ENCODE peak calls at places on chromosome 13, in seven cellular contexts. One of them, this sample, is unnamed.

GRCh38 chr13:31242342-31242741 is 42.6 kb downstream of the B3GLCT start:
- DNase-seq in islet precursor cell: no peak
- DNase-seq in DMS153: no peak
- DNase-seq in cardiac fibroblast: peak; percentile 13
- DNase-seq in uterus: no peak
- DNase-seq in activated CD4-positive, alpha-beta T cell treated with anti-CD3 and anti-CD28 coated beads for 24 hours: no peak
- DNase-seq in AG08395: peak; percentile 32
- DNase-seq in this sample: no peak

GRCh38 chr13:111962431-111962891 is 104.5 kb upstream of the SOX1 start:
- DNase-seq in AG08395: no peak
- DNase-seq in islet precursor cell: no peak
- DNase-seq in uterus: no peak
- DNase-seq in DMS153: no peak
- DNase-seq in activated CD4-positive, alpha-beta T cell treated with anti-CD3 and anti-CD28 coated beads for 24 hours: no peak
- DNase-seq in cardiac fibroblast: no peak
- DNase-seq in this sample: no peak

GRCh38 chr13:26280295-26280694 is 26.4 kb downstream of the CDK8 start:
- DNase-seq in uterus: no peak
- DNase-seq in DMS153: no peak
- DNase-seq in AG08395: peak; percentile 79
- DNase-seq in activated CD4-positive, alpha-beta T cell treated with anti-CD3 and anti-CD28 coated beads for 24 hours: no peak
- DNase-seq in islet precursor cell: no peak
- DNase-seq in cardiac fibroblast: peak; percentile 64
- DNase-seq in this sample: no peak

GRCh38 chr13:90402102-90402501 is 945.4 kb upstream of the MIR17HG start:
- DNase-seq in islet precursor cell: no peak
- DNase-seq in DMS153: no peak
- DNase-seq in uterus: no peak
- DNase-seq in AG08395: no peak
- DNase-seq in activated CD4-positive, alpha-beta T cell treated with anti-CD3 and anti-CD28 coated beads for 24 hours: no peak
- DNase-seq in cardiac fibroblast: no peak
- DNase-seq in this sample: no peak

GRCh38 chr13:49954674-49955455 is 18.7 kb upstream of the SPRYD7 start:
- DNase-seq in DMS153: no peak
- DNase-seq in activated CD4-positive, alpha-beta T cell treated with anti-CD3 and anti-CD28 coated beads for 24 hours: no peak
- DNase-seq in cardiac fibroblast: no peak
- DNase-seq in islet precursor cell: no peak
- DNase-seq in AG08395: no peak
- DNase-seq in uterus: no peak
- DNase-seq in this sample: no peak

GRCh38 chr13:97287047-97287383 is 64.9 kb downstream of the MBNL2 start:
- DNase-seq in uterus: no peak
- DNase-seq in activated CD4-positive, alpha-beta T cell treated with anti-CD3 and anti-CD28 coated beads for 24 hours: no peak
- DNase-seq in AG08395: no peak
- DNase-seq in cardiac fibroblast: no peak
- DNase-seq in islet precursor cell: no peak
- DNase-seq in DMS153: no peak
- DNase-seq in this sample: no peak

GRCh38 chr13:39765801-39766463 is 110.5 kb downstream of the COG6 start:
- DNase-seq in cardiac fibroblast: peak; percentile 23
- DNase-seq in DMS153: peak; percentile 63
- DNase-seq in uterus: peak; percentile 51
- DNase-seq in islet precursor cell: peak; percentile 57
- DNase-seq in activated CD4-positive, alpha-beta T cell treated with anti-CD3 and anti-CD28 coated beads for 24 hours: no peak
- DNase-seq in AG08395: peak; percentile 33
- DNase-seq in this sample: no peak

GRCh38 chr13:24540236-24541126 is 27.9 kb upstream of the PARP4 start:
- DNase-seq in cardiac fibroblast: no peak
- DNase-seq in uterus: no peak
- DNase-seq in islet precursor cell: peak; percentile 82
- DNase-seq in activated CD4-positive, alpha-beta T cell treated with anti-CD3 and anti-CD28 coated beads for 24 hours: no peak
- DNase-seq in AG08395: no peak
- DNase-seq in DMS153: no peak
- DNase-seq in this sample: no peak

GRCh38 chr13:99898421-99898820 is 73.1 kb downstream of the ZIC5 start:
- DNase-seq in cardiac fibroblast: no peak
- DNase-seq in AG08395: no peak
- DNase-seq in uterus: no peak
- DNase-seq in DMS153: no peak
- DNase-seq in islet precursor cell: no peak
- DNase-seq in activated CD4-positive, alpha-beta T cell treated with anti-CD3 and anti-CD28 coated beads for 24 hours: no peak
- DNase-seq in this sample: no peak

GRCh38 chr13:41658057-41658642 is 200.8 kb downstream of the RGCC start:
- DNase-seq in DMS153: no peak
- DNase-seq in islet precursor cell: no peak
- DNase-seq in AG08395: no peak
- DNase-seq in cardiac fibroblast: peak; percentile 83
- DNase-seq in uterus: no peak
- DNase-seq in activated CD4-positive, alpha-beta T cell treated with anti-CD3 and anti-CD28 coated beads for 24 hours: no peak
- DNase-seq in this sample: no peak

This sample was measured in Jurkat, Clone E6-1.